ENCODE peak calls at places on chromosomes 1 and 21, in five cellular contexts. S, X, M, P and B are unnamed samples.

GRCh38 chr21:43877936-43878575 is 13.0 kb downstream of the AGPAT3 start:
- DNase-seq in S (no peak), X (no peak), M (no peak), P (no peak), B (peak; percentile 28)

GRCh38 chr1:211340622-211341487 is 14.2 kb downstream of the TRAF5 start:
- DNase-seq in M (no peak), X (no peak), S (no peak), P (no peak), B (no peak)

GRCh38 chr21:23951251-23951650 is 1656.0 kb downstream of the MRPL39 start:
- DNase-seq in P (no peak), M (no peak), S (peak; percentile 90), X (peak; percentile 10), B (no peak)

GRCh38 chr1:172146149-172146850 is 274.2 kb upstream of the C1orf105 start:
- DNase-seq in X (no peak), S (peak; percentile 85), M (no peak), P (no peak), B (no peak)

GRCh38 chr1:4422496-4423289 is 231.7 kb upstream of the AJAP1 start:
- DNase-seq in S (no peak), P (no peak), X (peak; percentile 36), M (no peak), B (no peak)

GRCh38 chr1:1283821-1284220 is 3.6 kb downstream of the SCNN1D start:
- DNase-seq in P (no peak), X (no peak), M (no peak), S (peak; percentile 58), B (no peak)

GRCh38 chr1:90718411-90719320 is 1.6 kb upstream of the BARHL2 start:
- DNase-seq in P (no peak), M (no peak), S (no peak), X (no peak), B (peak; percentile 67)

GRCh38 chr1:2174348-2175054 is 20.1 kb downstream of the FAAP20 start:
- DNase-seq in X (peak; percentile 79), M (peak; percentile 69), P (peak; percentile 79), S (peak; percentile 78), B (no peak)

GRCh38 chr1:236645016-236645680 is 40.8 kb upstream of the HEATR1 start:
- DNase-seq in X (no peak), S (no peak), P (peak; percentile 6), M (no peak), B (no peak)

GRCh38 chr1:43934279-43934985 is 831 bp downstream of the ARTN start:
- DNase-seq in S (peak; percentile 75), X (peak; percentile 73), M (peak; percentile 62), P (peak; percentile 78), B (peak; percentile 88)

GRCh38 chr1:21295059-21295401 is 4.8 kb upstream of the ECE1 start:
- DNase-seq in P (no peak), M (peak; percentile 74), X (no peak), S (peak; percentile 33), B (no peak)

GRCh38 chr1:241706967-241707366 is 54.9 kb downstream of the WDR64 start:
- DNase-seq in X (peak; percentile 46), M (no peak), P (no peak), S (peak; percentile 100), B (no peak)

GRCh38 chr1:81414417-81415087 is 386.2 kb upstream of the ADGRL2 start:
- DNase-seq in X (peak; percentile 15), M (peak; percentile 58), S (peak; percentile 44), P (peak; percentile 80), B (peak; percentile 77)

GRCh38 chr1:58883888-58884482 is 100.1 kb upstream of the JUN start:
- DNase-seq in M (peak; percentile 97), S (no peak), X (no peak), P (no peak), B (no peak)

GRCh38 chr21:45837936-45838335 is 143.6 kb upstream of the COL6A1 start:
- DNase-seq in M (no peak), X (no peak), S (no peak), P (no peak), B (no peak)

GRCh38 chr1:183023601-183024351 is 556 bp downstream of the LAMC1 start:
- DNase-seq in X (peak; percentile 75), S (peak; percentile 65), M (peak; percentile 77), P (peak; percentile 88), B (peak; percentile 84)

GRCh38 chr1:230986976-230987375 is 8.1 kb downstream of the ARV1 start:
- DNase-seq in X (peak; percentile 25), M (peak; percentile 85), P (no peak), S (peak; percentile 77), B (no peak)

GRCh38 chr1:9197186-9198099 is 37.1 kb upstream of the H6PD start:
- DNase-seq in M (no peak), S (no peak), X (no peak), P (no peak), B (peak; percentile 51)

GRCh38 chr21:45588086-45588825 is 46.0 kb upstream of the SLC19A1 start:
- DNase-seq in X (no peak), M (no peak), P (no peak), S (no peak), B (peak; percentile 8)

GRCh38 chr1:11286735-11287410 is 13.9 kb downstream of the UBIAD1 start:
- DNase-seq in M (no peak), P (no peak), X (no peak), S (no peak), B (no peak)

GRCh38 chr21:37562920-37563640 is 196.5 kb downstream of the DYRK1A start:
- DNase-seq in M (peak; percentile 38), P (no peak), X (no peak), S (no peak), B (peak; percentile 43)

GRCh38 chr1:223041481-223041880 is 101.6 kb downstream of the TLR5 start:
- DNase-seq in X (no peak), S (peak; percentile 12), P (no peak), M (no peak), B (no peak)